ENCODE peak calls at places on chromosome 5, in seven cellular contexts. One of them, this sample, is unnamed.

GRCh38 chr5:1510151-1510561 is 13.6 kb downstream of the LPCAT1 start:
- DNase-seq in IMR-90: no peak
- DNase-seq in H9: peak; percentile 18
- DNase-seq in mesendoderm: no peak
- DNase-seq in trophoblast cell: no peak
- DNase-seq in neuronal stem cell: no peak
- DNase-seq in H1: no peak
- DNase-seq in this sample: no peak

GRCh38 chr5:158886086-158886485 is 213.6 kb downstream of the EBF1 start:
- DNase-seq in trophoblast cell: no peak
- DNase-seq in IMR-90: no peak
- DNase-seq in H9: no peak
- DNase-seq in mesendoderm: no peak
- DNase-seq in neuronal stem cell: no peak
- DNase-seq in H1: no peak
- DNase-seq in this sample: peak; percentile 4

GRCh38 chr5:53569486-53569885 is 9.0 kb downstream of the NDUFS4 start:
- DNase-seq in IMR-90: no peak
- DNase-seq in H9: no peak
- DNase-seq in neuronal stem cell: no peak
- DNase-seq in mesendoderm: no peak
- DNase-seq in trophoblast cell: no peak
- DNase-seq in H1: no peak
- DNase-seq in this sample: no peak

GRCh38 chr5:151570512-151571269 is 20.4 kb downstream of the FAT2 start:
- DNase-seq in mesendoderm: peak; percentile 73
- DNase-seq in IMR-90: no peak
- DNase-seq in trophoblast cell: peak; percentile 84
- DNase-seq in H1: no peak
- DNase-seq in H9: peak; percentile 53
- DNase-seq in neuronal stem cell: no peak
- DNase-seq in this sample: no peak

GRCh38 chr5:151051066-151051930 is 29.5 kb downstream of the TNIP1 start:
- DNase-seq in trophoblast cell: peak; percentile 88
- DNase-seq in neuronal stem cell: peak; percentile 74
- DNase-seq in H1: peak; percentile 63
- DNase-seq in H9: peak; percentile 83
- DNase-seq in IMR-90: peak; percentile 75
- DNase-seq in mesendoderm: peak; percentile 91
- DNase-seq in this sample: peak; percentile 83

GRCh38 chr5:133831506-133832224 is 136.8 kb downstream of the C5orf15 start:
- DNase-seq in IMR-90: peak; percentile 9
- DNase-seq in H1: no peak
- DNase-seq in neuronal stem cell: no peak
- DNase-seq in trophoblast cell: peak; percentile 2
- DNase-seq in H9: no peak
- DNase-seq in mesendoderm: peak; percentile 73
- DNase-seq in this sample: peak; percentile 6

GRCh38 chr5:115735108-115735998 is 81.1 kb downstream of the CDO1 start:
- DNase-seq in H1: no peak
- DNase-seq in H9: no peak
- DNase-seq in trophoblast cell: no peak
- DNase-seq in IMR-90: no peak
- DNase-seq in mesendoderm: no peak
- DNase-seq in neuronal stem cell: peak; percentile 8
- DNase-seq in this sample: no peak

GRCh38 chr5:68225188-68225910 is 9.8 kb downstream of the PIK3R1 start:
- DNase-seq in neuronal stem cell: no peak
- DNase-seq in H9: no peak
- DNase-seq in trophoblast cell: peak; percentile 67
- DNase-seq in mesendoderm: no peak
- DNase-seq in H1: no peak
- DNase-seq in IMR-90: peak; percentile 87
- DNase-seq in this sample: peak; percentile 71

GRCh38 chr5:98517559-98517958 is 255.9 kb upstream of the RGMB start:
- DNase-seq in H1: no peak
- DNase-seq in neuronal stem cell: no peak
- DNase-seq in trophoblast cell: peak; percentile 23
- DNase-seq in IMR-90: no peak
- DNase-seq in mesendoderm: no peak
- DNase-seq in H9: no peak
- DNase-seq in this sample: no peak

GRCh38 chr5:150265984-150266383 is 23.6 kb downstream of the CAMK2A start:
- DNase-seq in H9: no peak
- DNase-seq in mesendoderm: no peak
- DNase-seq in neuronal stem cell: no peak
- DNase-seq in H1: no peak
- DNase-seq in IMR-90: no peak
- DNase-seq in trophoblast cell: no peak
- DNase-seq in this sample: no peak

GRCh38 chr5:2324788-2325187 is 426.7 kb downstream of the IRX2 start:
- DNase-seq in H1: no peak
- DNase-seq in mesendoderm: no peak
- DNase-seq in neuronal stem cell: no peak
- DNase-seq in IMR-90: no peak
- DNase-seq in H9: no peak
- DNase-seq in trophoblast cell: no peak
- DNase-seq in this sample: no peak

GRCh38 chr5:56514246-56514645 is 281.1 kb upstream of the ANKRD55 start:
- DNase-seq in mesendoderm: peak; percentile 48
- DNase-seq in H1: no peak
- DNase-seq in trophoblast cell: no peak
- DNase-seq in H9: no peak
- DNase-seq in IMR-90: no peak
- DNase-seq in neuronal stem cell: no peak
- DNase-seq in this sample: no peak

GRCh38 chr5:32790411-32790951 is 79.4 kb downstream of the NPR3 start:
- DNase-seq in trophoblast cell: peak; percentile 4
- DNase-seq in H9: no peak
- DNase-seq in mesendoderm: no peak
- DNase-seq in neuronal stem cell: no peak
- DNase-seq in H1: no peak
- DNase-seq in IMR-90: peak; percentile 61
- DNase-seq in this sample: no peak

GRCh38 chr5:175444060-175444904 is at the start of gene DRD1:
- DNase-seq in H1: no peak
- DNase-seq in H9: peak; percentile 82
- DNase-seq in IMR-90: peak; percentile 21
- DNase-seq in mesendoderm: peak; percentile 60
- DNase-seq in neuronal stem cell: peak; percentile 67
- DNase-seq in trophoblast cell: peak; percentile 60
- DNase-seq in this sample: peak; percentile 12

GRCh38 chr5:56669534-56670483 is 145.5 kb upstream of the MAP3K1 start:
- DNase-seq in IMR-90: peak; percentile 12
- DNase-seq in H9: peak; percentile 79
- DNase-seq in H1: peak; percentile 51
- DNase-seq in mesendoderm: no peak
- DNase-seq in trophoblast cell: peak; percentile 45
- DNase-seq in neuronal stem cell: no peak
- DNase-seq in this sample: peak; percentile 43

GRCh38 chr5:62143268-62144229 is 162.5 kb upstream of the KIF2A start:
- DNase-seq in IMR-90: peak; percentile 40
- DNase-seq in neuronal stem cell: peak; percentile 33
- DNase-seq in H9: no peak
- DNase-seq in mesendoderm: peak; percentile 58
- DNase-seq in H1: no peak
- DNase-seq in trophoblast cell: peak; percentile 61
- DNase-seq in this sample: peak; percentile 40

GRCh38 chr5:175713930-175714329 is 56.1 kb downstream of the HRH2 start:
- DNase-seq in trophoblast cell: no peak
- DNase-seq in neuronal stem cell: no peak
- DNase-seq in H9: no peak
- DNase-seq in H1: no peak
- DNase-seq in IMR-90: no peak
- DNase-seq in mesendoderm: no peak
- DNase-seq in this sample: no peak

GRCh38 chr5:59709346-59709821 is 184.1 kb downstream of the PDE4D start:
- DNase-seq in mesendoderm: peak; percentile 95
- DNase-seq in neuronal stem cell: no peak
- DNase-seq in trophoblast cell: no peak
- DNase-seq in IMR-90: no peak
- DNase-seq in H9: peak; percentile 56
- DNase-seq in H1: peak; percentile 47
- DNase-seq in this sample: peak; percentile 60

GRCh38 chr5:160188151-160188967 is 40.9 kb upstream of the FABP6 start:
- DNase-seq in trophoblast cell: no peak
- DNase-seq in IMR-90: peak; percentile 82
- DNase-seq in H9: peak; percentile 79
- DNase-seq in H1: no peak
- DNase-seq in neuronal stem cell: no peak
- DNase-seq in mesendoderm: peak; percentile 91
- DNase-seq in this sample: peak; percentile 76

GRCh38 chr5:115355777-115356381 is 59.4 kb upstream of the CCDC112 start:
- DNase-seq in trophoblast cell: peak; percentile 32
- DNase-seq in H1: no peak
- DNase-seq in IMR-90: no peak
- DNase-seq in mesendoderm: peak; percentile 87
- DNase-seq in neuronal stem cell: no peak
- DNase-seq in H9: no peak
- DNase-seq in this sample: no peak

GRCh38 chr5:151758141-151758429 is 346 bp downstream of the ATOX1 start:
- DNase-seq in H1: no peak
- DNase-seq in neuronal stem cell: no peak
- DNase-seq in mesendoderm: no peak
- DNase-seq in H9: no peak
- DNase-seq in IMR-90: no peak
- DNase-seq in trophoblast cell: peak; percentile 24
- DNase-seq in this sample: no peak

GRCh38 chr5:14250094-14250777 is 107.1 kb downstream of the TRIO start:
- DNase-seq in neuronal stem cell: peak; percentile 46
- DNase-seq in mesendoderm: peak; percentile 88
- DNase-seq in trophoblast cell: peak; percentile 92
- DNase-seq in H9: no peak
- DNase-seq in IMR-90: peak; percentile 86
- DNase-seq in H1: no peak
- DNase-seq in this sample: peak; percentile 52
- H3K4ac ChIP-seq in neuronal stem cell: no peak overlapping the region
- H3K4ac ChIP-seq in mesendoderm: peak overlapping the region; percentile 21
- H3K4ac ChIP-seq in trophoblast cell: peak overlapping the region; percentile 18
- H3K4ac ChIP-seq in H9: no peak overlapping the region
- H3K4ac ChIP-seq in IMR-90: peak overlapping the region; percentile 71
- H3K4ac ChIP-seq in H1: no peak overlapping the region
- H3K4ac ChIP-seq in this sample: peak overlapping the region; percentile 35

DNA sequence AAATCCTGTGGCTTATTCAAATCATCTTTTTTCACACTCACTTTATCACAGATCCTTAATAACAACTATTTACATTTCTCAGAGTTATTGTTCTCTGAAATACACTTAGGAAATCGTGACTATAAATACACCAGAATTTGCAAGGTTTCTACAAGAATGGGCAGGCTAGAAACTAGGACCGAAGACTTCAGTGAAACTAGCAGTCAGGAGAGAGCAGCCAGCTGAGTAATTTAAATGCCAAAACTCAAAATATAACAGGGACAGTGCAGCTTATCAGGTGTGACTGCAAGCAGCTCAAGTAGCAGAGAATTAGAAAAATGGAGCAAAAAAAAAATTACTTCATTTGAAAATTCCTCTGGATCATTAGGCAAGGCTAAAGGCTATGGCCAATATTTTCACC is 719.3 kb upstream of the ZNF608 start:
- DNase-seq in neuronal stem cell: no peak
- DNase-seq in trophoblast cell: no peak
- DNase-seq in IMR-90: no peak
- DNase-seq in mesendoderm: no peak
- DNase-seq in H9: no peak
- DNase-seq in H1: no peak
- DNase-seq in this sample: no peak
- H3K4me2 ChIP-seq in neuronal stem cell: no peak overlapping the region
- H3K4me2 ChIP-seq in trophoblast cell: no peak overlapping the region
- H3K4me2 ChIP-seq in IMR-90: no peak overlapping the region
- H3K4me2 ChIP-seq in mesendoderm: no peak overlapping the region
- H3K4me2 ChIP-seq in H9: no peak overlapping the region
- H3K4me2 ChIP-seq in H1: no peak overlapping the region
- H3K4me2 ChIP-seq in this sample: no peak overlapping the region

GRCh38 chr5:6000867-6001266 is 377.5 kb downstream of the MED10 start:
- DNase-seq in H9: no peak
- DNase-seq in mesendoderm: no peak
- DNase-seq in trophoblast cell: no peak
- DNase-seq in neuronal stem cell: no peak
- DNase-seq in IMR-90: no peak
- DNase-seq in H1: no peak
- DNase-seq in this sample: no peak
- H3K4ac ChIP-seq in H9: no peak overlapping the region
- H3K4ac ChIP-seq in mesendoderm: no peak overlapping the region
- H3K4ac ChIP-seq in trophoblast cell: no peak overlapping the region
- H3K4ac ChIP-seq in neuronal stem cell: no peak overlapping the region
- H3K4ac ChIP-seq in IMR-90: no peak overlapping the region
- H3K4ac ChIP-seq in H1: no peak overlapping the region
- H3K4ac ChIP-seq in this sample: no peak overlapping the region

GRCh38 chr5:139273572-139274264 is 19.8 kb upstream of the MATR3 start:
- DNase-seq in trophoblast cell: peak; percentile 98
- DNase-seq in H1: peak; percentile 82
- DNase-seq in mesendoderm: peak; percentile 95
- DNase-seq in H9: peak; percentile 90
- DNase-seq in IMR-90: peak; percentile 80
- DNase-seq in neuronal stem cell: peak; percentile 88
- DNase-seq in this sample: peak; percentile 90

GRCh38 chr5:139272471-139273321 is 20.8 kb upstream of the MATR3 start:
- DNase-seq in mesendoderm: no peak
- DNase-seq in H1: no peak
- DNase-seq in neuronal stem cell: no peak
- DNase-seq in IMR-90: peak; percentile 62
- DNase-seq in H9: no peak
- DNase-seq in trophoblast cell: no peak
- DNase-seq in this sample: peak; percentile 58

GRCh38 chr5:139273322-139273571 is 20.3 kb upstream of the MATR3 start:
- DNase-seq in H1: no peak
- DNase-seq in mesendoderm: peak; percentile 57
- DNase-seq in neuronal stem cell: no peak
- DNase-seq in IMR-90: no peak
- DNase-seq in trophoblast cell: no peak
- DNase-seq in H9: peak; percentile 66
- DNase-seq in this sample: no peak

GRCh38 chr5:139268364-139269202 is 25.0 kb upstream of the MATR3 start:
- DNase-seq in IMR-90: no peak
- DNase-seq in neuronal stem cell: no peak
- DNase-seq in trophoblast cell: no peak
- DNase-seq in H1: no peak
- DNase-seq in H9: no peak
- DNase-seq in mesendoderm: no peak
- DNase-seq in this sample: no peak

DNA sequence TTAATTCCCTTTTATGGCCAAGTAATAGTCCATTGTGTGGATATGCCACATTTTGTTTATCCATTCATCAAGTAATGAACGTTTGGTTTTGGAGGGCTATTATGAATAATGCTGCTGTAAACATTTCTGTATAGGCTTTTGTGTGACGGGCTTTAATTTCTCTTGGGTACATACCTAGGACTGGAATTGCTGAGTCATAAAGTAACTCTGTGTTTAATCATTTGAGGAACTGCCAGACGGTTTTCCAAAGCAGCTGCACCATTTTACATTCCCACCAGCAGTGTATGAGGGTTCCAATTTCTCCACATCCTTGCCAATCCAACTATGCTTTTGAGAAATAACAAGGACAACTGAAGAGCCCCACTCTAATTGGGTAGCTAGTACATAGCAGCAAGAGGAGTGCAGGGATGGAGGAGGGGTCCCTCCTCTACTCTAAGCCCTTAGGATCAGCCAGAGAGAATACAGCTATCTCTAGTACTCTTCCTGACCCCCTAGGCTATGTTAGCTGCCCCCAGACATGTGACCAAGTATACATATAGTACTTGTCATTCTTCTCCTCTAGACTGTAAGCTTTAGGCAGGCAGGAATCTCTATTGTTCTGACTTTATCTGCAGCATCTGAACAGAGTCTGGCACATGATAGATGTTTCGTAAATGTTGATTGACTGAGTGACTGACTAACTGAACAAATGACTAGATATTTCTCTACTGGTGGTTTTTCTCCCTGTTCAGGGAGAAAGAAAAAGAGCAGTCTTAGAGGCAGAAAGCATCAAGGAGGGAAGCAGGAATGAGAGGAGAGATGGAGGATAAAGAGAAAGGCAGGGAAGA is 22.1 kb upstream of the MATR3 start:
- DNase-seq in neuronal stem cell: no peak
- DNase-seq in trophoblast cell: peak; percentile 73
- DNase-seq in H1: no peak
- DNase-seq in H9: no peak
- DNase-seq in IMR-90: peak; percentile 94
- DNase-seq in mesendoderm: no peak
- DNase-seq in this sample: peak; percentile 86
- H3K4me2 ChIP-seq in neuronal stem cell: no peak overlapping the region
- H3K4me2 ChIP-seq in trophoblast cell: no peak overlapping the region
- H3K4me2 ChIP-seq in H1: no peak overlapping the region
- H3K4me2 ChIP-seq in H9: no peak overlapping the region
- H3K4me2 ChIP-seq in IMR-90: peak overlapping the region; percentile 56
- H3K4me2 ChIP-seq in mesendoderm: no peak overlapping the region
- H3K4me2 ChIP-seq in this sample: no peak overlapping the region